ENCODE peak calls at places on chromosomes 1 and 21, in four cellular contexts. L, R, V and C are unnamed samples.

GRCh38 chr1:212451416-212452322 is 18.9 kb downstream of the NENF start:
- DNase-seq in L (no peak), R (no peak), V (no peak), C (no peak)

GRCh38 chr1:158943059-158943458 is 11.7 kb downstream of the PYHIN1 start:
- DNase-seq in L (no peak), R (no peak), V (no peak), C (no peak)

GRCh38 chr1:78176448-78176847 is 130.7 kb downstream of the GIPC2 start:
- DNase-seq in L (peak), R (peak), V (peak), C (peak)

GRCh38 chr1:43979261-43979527 is 184 bp downstream of the B4GALT2 start:
- DNase-seq in L (no peak), R (no peak), V (no peak), C (no peak)

GRCh38 chr1:18716112-18716784 is 85.6 kb downstream of the PAX7 start:
- DNase-seq in L (no peak), R (no peak), V (no peak), C (no peak)

GRCh38 chr1:230966358-230966873 is 12.2 kb downstream of the TTC13 start:
- DNase-seq in L (no peak), R (no peak), V (no peak), C (no peak)

GRCh38 chr21:35190201-35190701 is 141.1 kb upstream of the RUNX1 start:
- DNase-seq in L (no peak), R (no peak), V (no peak), C (peak)

GRCh38 chr1:114154146-114154962 is 685 bp upstream of the SYT6 start:
- DNase-seq in L (no peak), R (peak), V (peak), C (peak)

GRCh38 chr1:58848818-58849411 is 65.1 kb upstream of the JUN start:
- DNase-seq in L (no peak), R (no peak), V (peak), C (peak)

GRCh38 chr1:200628223-200628868 is 7.8 kb upstream of the KIF14 start:
- DNase-seq in L (no peak), R (no peak), V (no peak), C (no peak)

GRCh38 chr1:1061682-1062363 is 12.3 kb downstream of the RNF223 start:
- DNase-seq in L (no peak), R (no peak), V (no peak), C (peak)

GRCh38 chr1:192609110-192610079 is 26.6 kb upstream of the RGS13 start:
- DNase-seq in L (no peak), R (no peak), V (no peak), C (no peak)

GRCh38 chr1:15337656-15338402 is 71.9 kb upstream of the EFHD2 start:
- DNase-seq in L (peak), R (no peak), V (peak), C (peak)

GRCh38 chr1:118290046-118290445 is 105.0 kb upstream of the SPAG17 start:
- DNase-seq in L (no peak), R (no peak), V (no peak), C (no peak)

GRCh38 chr21:42061866-42062542 is 9.1 kb upstream of the UMODL1 start:
- DNase-seq in L (peak), R (peak), V (no peak), C (no peak)

GRCh38 chr1:247385283-247385682 is 30.7 kb upstream of the NLRP3 start:
- DNase-seq in L (no peak), R (no peak), V (no peak), C (peak)